ENCODE peak calls at places on chromosomes 4 and X, in six cellular contexts. P is SK-N-SH, E is H1, Y is K562, V is HepG2, G is GM12878. T is an unnamed sample.

GRCh38 chr4:54575919-54576318 is 81.8 kb upstream of the KIT start:
- DNase-seq in E (no peak), P (no peak), G (no peak), Y (no peak), V (no peak), T (no peak)

GRCh38 chr4:118942465-118942864 is 53.8 kb downstream of the SYNPO2 start:
- DNase-seq in G (no peak), P (peak), Y (no peak), E (no peak), V (no peak), T (peak)

GRCh38 chr4:87527446-87528240 is 1.5 kb downstream of the SPARCL1 start:
- DNase-seq in V (no peak), E (no peak), G (no peak), P (no peak), Y (no peak), T (no peak)

GRCh38 chrX:17412692-17413091 is 37.7 kb downstream of the NHS start:
- DNase-seq in P (peak), Y (no peak), E (no peak), V (no peak), G (no peak), T (no peak)

GRCh38 chr4:854356-854755 is 28.4 kb upstream of the CPLX1 start:
- DNase-seq in G (no peak), E (no peak), Y (no peak), V (no peak), P (no peak), T (no peak)

GRCh38 chr4:8648816-8649630 is 56.5 kb downstream of the CPZ start:
- DNase-seq in E (no peak), G (no peak), P (no peak), Y (no peak), V (no peak), T (no peak)

GRCh38 chr4:15682790-15683495 is 1.3 kb downstream of the FAM200B start:
- DNase-seq in V (no peak), G (no peak), Y (no peak), E (no peak), P (no peak), T (no peak)

GRCh38 chr4:43680416-43680815 is 768.2 kb downstream of the KCTD8 start:
- DNase-seq in E (no peak), P (no peak), V (no peak), G (no peak), Y (no peak), T (no peak)

GRCh38 chrX:55710701-55711100 is 6.8 kb upstream of the RRAGB start:
- DNase-seq in P (no peak), E (no peak), G (no peak), Y (no peak), V (no peak), T (no peak)

GRCh38 chrX:19121898-19122640 is at the start of gene ADGRG2:
- DNase-seq in E (no peak), P (peak), Y (no peak), G (no peak), V (no peak), T (no peak)

GRCh38 chr4:3729188-3729884 is 36.8 kb upstream of the ADRA2C start:
- DNase-seq in G (no peak), E (no peak), P (no peak), Y (no peak), V (no peak), T (no peak)

GRCh38 chr4:159685406-159686092 is 582.7 kb downstream of the RAPGEF2 start:
- DNase-seq in P (no peak), G (no peak), V (no peak), Y (no peak), E (no peak), T (no peak)

GRCh38 chrX:74179499-74179898 is 124.5 kb upstream of the ZCCHC13 start:
- DNase-seq in Y (no peak), V (no peak), E (no peak), G (no peak), P (no peak), T (no peak)

GRCh38 chrX:150482537-150483217 is 85.7 kb upstream of the MTM1 start:
- DNase-seq in Y (peak), G (no peak), V (peak), P (no peak), E (no peak), T (no peak)

GRCh38 chr4:7353046-7353790 is 81.5 kb downstream of the PSAPL1 start:
- DNase-seq in P (no peak), V (no peak), Y (no peak), E (no peak), G (no peak), T (no peak)

GRCh38 chrX:153515435-153515834 is 2.0 kb upstream of the ATP2B3 start:
- DNase-seq in G (no peak), P (no peak), V (no peak), E (no peak), Y (no peak), T (no peak)

GRCh38 chrX:30504309-30504708 is 73.3 kb downstream of the TASL start:
- DNase-seq in P (peak), G (peak), Y (peak), V (peak), E (no peak), T (no peak)

DNA sequence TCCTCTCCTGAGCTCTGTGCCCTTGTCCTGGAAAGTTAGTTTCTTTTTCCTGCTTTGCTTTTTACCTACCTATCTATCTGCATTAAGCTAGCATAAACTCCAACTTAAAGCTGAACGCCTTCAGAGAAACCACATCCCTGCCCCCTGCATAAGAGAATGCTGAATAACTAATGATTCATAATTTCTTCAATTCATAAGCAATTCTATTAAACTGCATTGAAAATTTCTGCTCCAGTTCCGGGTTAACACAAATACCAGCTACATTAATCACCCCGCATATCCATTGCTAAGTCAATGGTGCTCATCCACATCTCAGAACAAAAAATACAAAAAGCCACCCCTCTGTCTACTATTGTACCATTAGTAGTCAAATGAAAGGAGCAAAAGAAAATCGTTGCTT is 107.0 kb downstream of the ELOVL6 start:
- DNase-seq in Y (no peak), V (no peak), E (no peak), P (no peak), G (no peak), T (no peak)
- TF ChIP-seq GABPA in Y (no peak), V (no peak), E (no peak), P (peak), G (no peak), T (no peak)

DNA sequence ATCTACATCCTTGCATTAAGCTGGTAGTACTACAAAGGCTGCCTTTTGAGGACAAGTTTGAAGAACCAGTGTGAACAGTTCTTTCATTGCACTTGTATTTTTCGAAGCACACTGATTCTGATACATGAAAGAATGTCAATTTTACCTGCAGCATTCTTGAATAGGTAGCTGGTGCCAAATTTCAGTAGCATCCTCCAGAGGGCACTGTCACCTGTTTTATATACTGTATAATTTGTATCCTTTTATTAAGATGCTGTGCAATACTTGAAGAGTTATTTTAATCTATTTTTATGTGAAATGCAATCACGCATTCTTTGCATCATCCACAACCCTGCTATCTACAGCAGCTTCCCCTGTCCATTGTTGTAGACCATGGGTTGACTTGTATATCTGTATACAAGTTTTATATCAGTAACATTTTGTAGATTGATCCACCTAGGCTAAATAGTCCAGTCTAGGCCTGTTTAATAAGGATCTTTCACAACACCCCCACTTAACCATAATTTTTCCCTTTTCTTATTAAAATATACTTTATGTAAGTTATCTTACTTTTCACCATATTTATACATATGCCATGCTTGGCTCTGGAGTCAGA is 325.7 kb downstream of the PCDH7 start:
- DNase-seq in Y (no peak), P (no peak), E (no peak), V (no peak), G (no peak), T (no peak)
- TF ChIP-seq GABPA in Y (no peak), P (no peak), E (no peak), V (no peak), G (no peak), T (no peak)

GRCh38 chrX:26952213-26952612 is 510.9 kb downstream of the PPP4R3C start:
- DNase-seq in V (no peak), P (no peak), Y (no peak), G (no peak), E (no peak), T (no peak)
- TF ChIP-seq GABPA in V (no peak), P (no peak), Y (no peak), G (no peak), E (no peak), T (no peak)

GRCh38 chrX:46991664-46992063 is 79.4 kb downstream of the JADE3 start:
- DNase-seq in E (no peak), Y (no peak), G (no peak), V (no peak), P (no peak), T (no peak)
- TF ChIP-seq GABPA in E (no peak), Y (no peak), G (no peak), V (no peak), P (no peak), T (no peak)

DNA sequence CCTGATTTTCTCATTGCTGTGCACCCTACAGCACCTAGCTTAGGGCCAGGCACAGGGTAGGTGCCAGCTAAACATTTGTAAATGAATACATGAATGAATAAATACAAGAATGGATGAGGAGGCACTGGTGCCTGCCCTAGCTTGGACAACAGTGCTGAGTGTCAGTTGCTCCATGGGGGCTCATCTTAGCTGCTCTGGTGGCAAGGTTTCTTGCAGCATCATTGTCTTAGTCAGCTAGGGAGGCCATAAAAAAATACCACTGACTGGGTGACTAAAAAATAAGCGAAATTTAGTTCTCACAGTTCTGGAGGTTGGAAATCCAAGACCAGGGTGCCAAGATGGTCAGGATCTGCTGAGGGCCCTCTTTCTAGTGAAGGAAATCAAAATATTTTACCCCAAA is 31.2 kb downstream of the TMEM31 start:
- DNase-seq in V (no peak), G (no peak), P (no peak), E (no peak), Y (no peak), T (no peak)
- TF ChIP-seq GABPA in V (no peak), G (no peak), P (no peak), E (no peak), Y (no peak), T (no peak)

DNA sequence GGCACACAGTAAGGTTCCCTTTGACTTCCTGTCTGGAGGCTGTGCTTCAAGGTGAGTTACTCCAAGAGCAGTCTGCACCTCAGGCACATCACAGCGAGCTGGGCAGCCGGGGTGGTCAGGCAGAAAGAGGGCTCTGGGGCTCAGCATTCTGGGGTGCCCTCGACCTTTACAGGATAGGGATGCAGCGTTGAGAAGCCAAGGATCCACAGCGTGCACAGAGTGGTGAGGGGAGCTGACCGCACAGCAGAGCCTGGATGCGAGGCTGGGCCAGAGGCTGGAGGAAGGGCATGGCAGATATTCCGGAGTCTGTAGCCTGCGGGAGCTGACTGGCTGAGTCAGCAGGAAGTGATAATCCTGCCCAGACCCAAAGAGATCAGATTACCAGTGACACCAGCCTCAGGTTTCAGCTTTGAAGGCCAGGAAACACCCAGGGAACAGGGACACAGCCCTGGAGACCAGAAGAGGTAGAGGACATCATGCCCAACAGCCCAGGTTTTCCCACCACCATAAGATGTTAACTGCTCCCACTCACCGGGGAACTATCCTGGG is 38.4 kb upstream of the PDLIM3 start:
- DNase-seq in V (peak), Y (no peak), E (no peak), G (no peak), P (peak), T (no peak)
- TF ChIP-seq GABPA in V (no peak), Y (peak), E (no peak), G (no peak), P (peak), T (no peak)

GRCh38 chrX:119667111-119667928 is 25.6 kb downstream of the SEPTIN6 start:
- DNase-seq in P (peak), G (no peak), E (no peak), Y (no peak), V (no peak), T (no peak)
- TF ChIP-seq GABPA in P (no peak), G (no peak), E (no peak), Y (no peak), V (no peak), T (no peak)

GRCh38 chr4:63430105-63430504 is 979.1 kb downstream of the TECRL start:
- DNase-seq in G (no peak), P (no peak), E (no peak), V (no peak), Y (no peak), T (no peak)
- TF ChIP-seq GABPA in G (no peak), P (no peak), E (no peak), V (no peak), Y (no peak), T (no peak)

GRCh38 chr4:56757821-56758400 is 63.6 kb downstream of the SPINK2 start:
- DNase-seq in G (peak), Y (no peak), P (no peak), V (peak), E (peak), T (no peak)

GRCh38 chr4:56750231-56750630 is 69.1 kb upstream of the HOPX start:
- DNase-seq in E (no peak), V (no peak), Y (no peak), P (no peak), G (no peak), T (no peak)

GRCh38 chr4:56755901-56756300 is 65.6 kb downstream of the SPINK2 start:
- DNase-seq in V (no peak), G (no peak), E (no peak), Y (no peak), P (no peak), T (no peak)

GRCh38 chr4:56757270-56757746 is 64.2 kb downstream of the SPINK2 start:
- DNase-seq in Y (no peak), E (no peak), V (no peak), G (no peak), P (no peak), T (no peak)

DNA sequence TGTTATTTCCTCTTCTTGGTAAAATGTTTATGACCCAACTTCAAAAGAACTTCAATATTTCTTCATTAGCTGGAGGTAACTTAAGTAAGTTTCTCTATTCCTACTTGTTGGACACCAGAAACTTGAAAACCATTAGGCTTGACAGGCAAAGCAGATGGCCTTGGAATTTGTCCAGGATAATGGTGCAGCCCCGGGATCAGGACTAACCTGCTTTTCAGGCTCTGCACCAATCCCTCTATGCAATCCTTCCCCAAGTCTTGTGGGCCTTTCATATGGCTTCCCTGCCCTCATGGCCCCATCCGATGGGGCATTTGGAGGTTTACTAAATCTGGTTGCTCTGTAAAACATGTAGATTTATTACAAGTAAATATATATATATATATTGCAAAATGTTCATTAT is 68.5 kb downstream of the SPINK2 start:
- DNase-seq in Y (no peak), V (no peak), P (no peak), E (no peak), G (no peak), T (no peak)
- TF ChIP-seq GABPA in Y (no peak), V (no peak), P (no peak), E (no peak), G (no peak), T (no peak)

T was measured in HL-60.